ENCODE peak calls at places on chromosomes 3 and 15, in ten cellular contexts. T is ovary; K is stimulated activated CD4-positive, alpha-beta T cell treated with anti-CD3 and anti-CD28 coated beads, Interleukin-4, amount 100 ng/mL, for 4 hours; G is NCI-H1105 treated with DMSO at 0.1 percent for 48 hours; B is tibial nerve; N is H54; S is NCI-H2081; U is NCI-H1092 treated with DMSO at 0.1 percent for 48 hours; F is caudate nucleus; X is frontal cortex. R is an unnamed sample.

GRCh38 chr3:23831517-23832394 is 26.0 kb downstream of the UBE2E1 start:
- DNase-seq in T (no peak), K (no peak), G (no peak), B (no peak), N (no peak), S (no peak), U (no peak), F (no peak), X (no peak), R (no peak)

GRCh38 chr3:127424766-127425504 is 137.1 kb upstream of the PRR20G start:
- DNase-seq in T (no peak), K (no peak), G (no peak), B (no peak), N (no peak), S (no peak), U (no peak), F (no peak), X (no peak), R (no peak)

GRCh38 chr3:28140664-28141063 is 100.8 kb upstream of the CMC1 start:
- DNase-seq in T (no peak), K (no peak), G (no peak), B (no peak), N (no peak), S (no peak), U (no peak), F (no peak), X (no peak), R (no peak)

GRCh38 chr3:107366766-107367165 is 10.5 kb upstream of the CCDC54 start:
- DNase-seq in T (no peak), K (no peak), G (no peak), B (no peak), N (peak), S (no peak), U (no peak), F (no peak), X (no peak), R (no peak)

GRCh38 chr3:195999896-196000295 is 82.0 kb downstream of the TFRC start:
- DNase-seq in T (no peak), K (no peak), G (no peak), B (no peak), N (no peak), S (no peak), U (no peak), F (no peak), X (no peak), R (no peak)

GRCh38 chr3:82891028-82891427 is 1129.6 kb upstream of the GBE1 start:
- DNase-seq in T (no peak), K (no peak), G (no peak), B (no peak), N (no peak), S (no peak), U (no peak), F (no peak), X (no peak), R (no peak)

GRCh38 chr15:51131596-51132290 is 37.0 kb upstream of the TNFAIP8L3 start:
- DNase-seq in T (no peak), K (no peak), G (no peak), B (no peak), N (no peak), S (no peak), U (no peak), F (no peak), X (no peak), R (no peak)

GRCh38 chr3:123159926-123160635 is 41.7 kb upstream of the SEC22A start:
- DNase-seq in T (no peak), K (no peak), G (no peak), B (no peak), N (peak), S (no peak), U (no peak), F (no peak), X (no peak), R (no peak)

GRCh38 chr3:31186041-31186440 is 291.6 kb upstream of the GADL1 start:
- DNase-seq in T (no peak), K (no peak), G (no peak), B (no peak), N (no peak), S (no peak), U (no peak), F (no peak), X (no peak), R (no peak)

GRCh38 chr3:59535791-59536221 is 486.0 kb upstream of the CFAP20DC start:
- DNase-seq in T (no peak), K (no peak), G (no peak), B (no peak), N (no peak), S (no peak), U (no peak), F (no peak), X (no peak), R (no peak)

GRCh38 chr3:126450744-126451143 is 24.9 kb downstream of the ZXDC start:
- DNase-seq in T (no peak), K (no peak), G (no peak), B (no peak), N (no peak), S (no peak), U (no peak), F (no peak), X (no peak), R (no peak)

GRCh38 chr3:23875326-23875725 is 41.5 kb downstream of the NKIRAS1 start:
- DNase-seq in T (no peak), K (no peak), G (no peak), B (no peak), N (no peak), S (no peak), U (no peak), F (no peak), X (no peak), R (no peak)

GRCh38 chr15:58260911-58261267 is 122.7 kb downstream of the AQP9 start:
- DNase-seq in T (no peak), K (no peak), G (peak), B (no peak), N (no peak), S (no peak), U (peak), F (no peak), X (no peak), R (no peak)

GRCh38 chr3:73086071-73086494 is 24.6 kb downstream of the EBLN2 start:
- DNase-seq in T (peak), K (peak), G (peak), B (no peak), N (no peak), S (peak), U (peak), F (no peak), X (peak), R (no peak)

GRCh38 chr3:106345353-106346027 is 476.7 kb upstream of the CBLB start:
- DNase-seq in T (no peak), K (no peak), G (no peak), B (no peak), N (no peak), S (no peak), U (no peak), F (no peak), X (no peak), R (peak)

GRCh38 chr15:82553846-82554245 is 13.6 kb upstream of the RPS17 start:
- DNase-seq in T (no peak), K (no peak), G (no peak), B (no peak), N (no peak), S (no peak), U (no peak), F (no peak), X (no peak), R (no peak)

GRCh38 chr3:180048840-180049239 is 12.1 kb upstream of the PEX5L start:
- DNase-seq in T (no peak), K (no peak), G (peak), B (no peak), N (no peak), S (no peak), U (no peak), F (no peak), X (no peak), R (no peak)

GRCh38 chr3:36193448-36193847 is 186.9 kb upstream of the STAC start:
- DNase-seq in T (no peak), K (no peak), G (no peak), B (no peak), N (no peak), S (no peak), U (no peak), F (no peak), X (no peak), R (no peak)

GRCh38 chr3:138092023-138092422 is 23.4 kb downstream of the DZIP1L start:
- DNase-seq in T (no peak), K (no peak), G (no peak), B (no peak), N (no peak), S (no peak), U (no peak), F (no peak), X (no peak), R (no peak)

GRCh38 chr15:70165811-70166284 is 68.1 kb upstream of the TLE3 start:
- DNase-seq in T (no peak), K (no peak), G (no peak), B (no peak), N (no peak), S (no peak), U (no peak), F (no peak), X (no peak), R (no peak)

GRCh38 chr15:93152951-93153350 is 63.9 kb upstream of the RGMA start:
- DNase-seq in T (peak), K (no peak), G (no peak), B (peak), N (no peak), S (no peak), U (no peak), F (peak), X (peak), R (no peak)

GRCh38 chr3:45603226-45603625 is 8.7 kb downstream of the LIMD1 start:
- DNase-seq in T (no peak), K (no peak), G (no peak), B (no peak), N (no peak), S (no peak), U (no peak), F (no peak), X (no peak), R (no peak)

GRCh38 chr15:68495221-68495950 is 63.4 kb upstream of the ITGA11 start:
- DNase-seq in T (no peak), K (no peak), G (no peak), B (no peak), N (no peak), S (no peak), U (no peak), F (no peak), X (no peak), R (no peak)

GRCh38 chr3:197793246-197793645 is 2.2 kb downstream of the LRCH3 start:
- DNase-seq in T (no peak), K (no peak), G (no peak), B (no peak), N (peak), S (peak), U (no peak), F (no peak), X (no peak), R (no peak)

GRCh38 chr3:41290736-41291135 is 91.4 kb downstream of the CTNNB1 start:
- DNase-seq in T (no peak), K (no peak), G (no peak), B (no peak), N (no peak), S (no peak), U (no peak), F (no peak), X (no peak), R (no peak)